ENCODE peak calls at places on chromosomes 6 and 20, in seven cellular contexts. One of them, this sample, is unnamed.

GRCh38 chr6:88013015-88013414 is 34.6 kb upstream of the SPACA1 start:
- DNase-seq in ovary: peak; percentile 10
- DNase-seq in heart left ventricle: no peak
- DNase-seq in CD8-positive, alpha-beta T cell: no peak
- DNase-seq in Panc1: no peak
- DNase-seq in uterus: no peak
- DNase-seq in spleen: no peak
- DNase-seq in this sample: no peak

GRCh38 chr6:148925701-148926100 is 178.9 kb downstream of the UST start:
- DNase-seq in CD8-positive, alpha-beta T cell: no peak
- DNase-seq in spleen: no peak
- DNase-seq in heart left ventricle: no peak
- DNase-seq in ovary: no peak
- DNase-seq in uterus: no peak
- DNase-seq in Panc1: no peak
- DNase-seq in this sample: no peak

GRCh38 chr6:67544851-67545452 is 1090.1 kb upstream of the ADGRB3 start:
- DNase-seq in ovary: no peak
- DNase-seq in Panc1: no peak
- DNase-seq in CD8-positive, alpha-beta T cell: no peak
- DNase-seq in heart left ventricle: no peak
- DNase-seq in spleen: no peak
- DNase-seq in uterus: no peak
- DNase-seq in this sample: no peak

GRCh38 chr6:12066297-12066696 is 54.2 kb downstream of the HIVEP1 start:
- DNase-seq in Panc1: no peak
- DNase-seq in CD8-positive, alpha-beta T cell: no peak
- DNase-seq in uterus: no peak
- DNase-seq in ovary: no peak
- DNase-seq in spleen: no peak
- DNase-seq in heart left ventricle: no peak
- DNase-seq in this sample: no peak

GRCh38 chr20:17635846-17636245 is 46.2 kb downstream of the RRBP1 start:
- DNase-seq in ovary: peak; percentile 89
- DNase-seq in uterus: peak; percentile 67
- DNase-seq in heart left ventricle: peak; percentile 63
- DNase-seq in spleen: no peak
- DNase-seq in CD8-positive, alpha-beta T cell: no peak
- DNase-seq in Panc1: no peak
- DNase-seq in this sample: peak; percentile 62

GRCh38 chr6:2674857-2675256 is 75.9 kb downstream of the MYLK4 start:
- DNase-seq in uterus: no peak
- DNase-seq in Panc1: no peak
- DNase-seq in heart left ventricle: no peak
- DNase-seq in spleen: no peak
- DNase-seq in ovary: no peak
- DNase-seq in CD8-positive, alpha-beta T cell: no peak
- DNase-seq in this sample: no peak

GRCh38 chr20:8662433-8662954 is 406.4 kb upstream of the PLCB4 start:
- DNase-seq in heart left ventricle: no peak
- DNase-seq in uterus: no peak
- DNase-seq in CD8-positive, alpha-beta T cell: no peak
- DNase-seq in Panc1: no peak
- DNase-seq in ovary: no peak
- DNase-seq in spleen: no peak
- DNase-seq in this sample: no peak

GRCh38 chr20:61698598-61698960 is 367.1 kb downstream of the TAF4 start:
- DNase-seq in uterus: no peak
- DNase-seq in Panc1: no peak
- DNase-seq in ovary: no peak
- DNase-seq in heart left ventricle: peak; percentile 6
- DNase-seq in spleen: no peak
- DNase-seq in CD8-positive, alpha-beta T cell: no peak
- DNase-seq in this sample: no peak

GRCh38 chr6:135680964-135681913 is 170.3 kb upstream of the PDE7B start:
- DNase-seq in ovary: no peak
- DNase-seq in CD8-positive, alpha-beta T cell: no peak
- DNase-seq in Panc1: no peak
- DNase-seq in spleen: no peak
- DNase-seq in uterus: no peak
- DNase-seq in heart left ventricle: no peak
- DNase-seq in this sample: no peak

GRCh38 chr20:44910690-44911262 is 916 bp downstream of the PABPC1L start:
- DNase-seq in spleen: no peak
- DNase-seq in Panc1: no peak
- DNase-seq in CD8-positive, alpha-beta T cell: no peak
- DNase-seq in ovary: no peak
- DNase-seq in uterus: no peak
- DNase-seq in heart left ventricle: no peak
- DNase-seq in this sample: no peak
- H3K27ac ChIP-seq in spleen: peak overlapping the region; percentile 74
- H3K27ac ChIP-seq in Panc1: peak overlapping the region; percentile 89
- H3K27ac ChIP-seq in CD8-positive, alpha-beta T cell: no peak overlapping the region
- H3K27ac ChIP-seq in ovary: no peak overlapping the region
- H3K27ac ChIP-seq in uterus: no peak overlapping the region
- H3K27ac ChIP-seq in heart left ventricle: no peak overlapping the region
- H3K27ac ChIP-seq in this sample: no peak overlapping the region

GRCh38 chr6:36844232-36845170 is 5.3 kb upstream of the CPNE5 start:
- DNase-seq in spleen: peak; percentile 39
- DNase-seq in Panc1: no peak
- DNase-seq in uterus: no peak
- DNase-seq in CD8-positive, alpha-beta T cell: no peak
- DNase-seq in heart left ventricle: peak; percentile 65
- DNase-seq in ovary: no peak
- DNase-seq in this sample: no peak
- H3K4me3 ChIP-seq in spleen: no peak overlapping the region
- H3K4me3 ChIP-seq in Panc1: no peak overlapping the region
- H3K4me3 ChIP-seq in uterus: no peak overlapping the region
- H3K4me3 ChIP-seq in CD8-positive, alpha-beta T cell: no peak overlapping the region
- H3K4me3 ChIP-seq in heart left ventricle: peak overlapping the region; percentile 34
- H3K4me3 ChIP-seq in ovary: no peak overlapping the region
- H3K4me3 ChIP-seq in this sample: no peak overlapping the region

DNA sequence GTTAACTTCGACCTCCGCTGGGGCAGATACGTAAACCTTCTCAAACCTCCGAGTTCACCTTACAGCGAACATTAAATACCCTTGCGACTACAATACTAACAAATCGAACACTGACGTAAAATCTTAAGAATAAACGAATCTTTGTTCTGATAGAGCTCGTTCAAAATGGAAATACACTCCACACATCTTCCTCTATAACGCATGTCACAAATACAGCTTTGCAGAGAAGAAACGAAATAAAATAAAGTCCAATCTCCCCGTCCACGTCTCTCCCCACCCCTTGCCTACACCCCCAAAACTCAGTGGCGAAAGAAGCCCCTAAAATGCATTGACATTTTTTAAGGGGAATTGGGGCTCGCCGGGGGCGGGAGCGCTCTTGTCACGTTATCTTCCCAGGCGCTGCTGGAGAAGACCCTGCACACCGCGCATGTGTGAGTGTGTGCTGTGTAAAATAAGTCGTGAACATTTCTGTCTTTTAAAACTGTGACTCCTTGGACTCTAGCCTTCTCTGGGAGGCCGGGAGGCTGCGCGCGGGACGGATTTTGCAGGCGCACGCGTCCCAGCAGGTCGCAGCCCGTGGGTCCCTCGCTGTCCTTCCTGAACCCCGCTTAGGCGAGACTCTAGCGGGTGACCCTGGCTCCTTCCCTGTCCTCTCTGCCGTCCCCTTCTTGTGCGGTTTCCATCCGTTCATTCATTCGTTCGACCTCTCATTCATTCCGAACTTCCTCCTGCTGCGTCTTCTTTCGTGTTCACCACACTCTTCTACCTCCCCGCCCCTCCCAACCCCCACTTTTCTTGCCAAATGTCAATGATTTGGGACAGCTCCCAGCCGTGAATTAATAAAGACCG is 2.4 kb downstream of the NRN1 start:
- DNase-seq in spleen: no peak
- DNase-seq in CD8-positive, alpha-beta T cell: no peak
- DNase-seq in uterus: no peak
- DNase-seq in ovary: no peak
- DNase-seq in Panc1: no peak
- DNase-seq in heart left ventricle: no peak
- DNase-seq in this sample: no peak
- H3K27me3 ChIP-seq in spleen: peaks cover 100% of the 10 kb centered on the region
- H3K27me3 ChIP-seq in CD8-positive, alpha-beta T cell: peaks cover 89% of the 10 kb centered on the region
- H3K27me3 ChIP-seq in uterus: peaks cover 55% of the 10 kb centered on the region
- H3K27me3 ChIP-seq in ovary: no peaks in the 10 kb centered on the region
- H3K27me3 ChIP-seq in Panc1: peaks cover 24% of the 10 kb centered on the region
- H3K27me3 ChIP-seq in heart left ventricle: peaks cover 87% of the 10 kb centered on the region
- H3K27me3 ChIP-seq in this sample: peaks cover 2% of the 10 kb centered on the region

GRCh38 chr6:138403324-138403800 is 661 bp upstream of the HEBP2 start:
- DNase-seq in Panc1: no peak
- DNase-seq in spleen: peak; percentile 92
- DNase-seq in CD8-positive, alpha-beta T cell: peak; percentile 44
- DNase-seq in uterus: peak; percentile 42
- DNase-seq in ovary: peak; percentile 36
- DNase-seq in heart left ventricle: peak; percentile 72
- DNase-seq in this sample: peak; percentile 81

GRCh38 chr6:138404666-138405337 is 779 bp downstream of the HEBP2 start:
- DNase-seq in CD8-positive, alpha-beta T cell: peak; percentile 49
- DNase-seq in spleen: peak; percentile 90
- DNase-seq in ovary: peak; percentile 26
- DNase-seq in uterus: peak; percentile 28
- DNase-seq in heart left ventricle: no peak
- DNase-seq in Panc1: no peak
- DNase-seq in this sample: peak; percentile 79

GRCh38 chr6:138405816-138406403 is 1.9 kb downstream of the HEBP2 start:
- DNase-seq in heart left ventricle: no peak
- DNase-seq in ovary: no peak
- DNase-seq in CD8-positive, alpha-beta T cell: no peak
- DNase-seq in Panc1: no peak
- DNase-seq in uterus: no peak
- DNase-seq in spleen: no peak
- DNase-seq in this sample: no peak

GRCh38 chr6:138403801-138404665 is at the start of gene HEBP2:
- DNase-seq in spleen: peak; percentile 99
- DNase-seq in uterus: peak; percentile 92
- DNase-seq in Panc1: peak; percentile 36
- DNase-seq in heart left ventricle: peak; percentile 97
- DNase-seq in CD8-positive, alpha-beta T cell: peak; percentile 96
- DNase-seq in ovary: peak; percentile 91
- DNase-seq in this sample: peak; percentile 97

GRCh38 chr6:138406443-138406842 is 2.4 kb downstream of the HEBP2 start:
- DNase-seq in spleen: no peak
- DNase-seq in uterus: no peak
- DNase-seq in CD8-positive, alpha-beta T cell: no peak
- DNase-seq in heart left ventricle: no peak
- DNase-seq in ovary: no peak
- DNase-seq in Panc1: no peak
- DNase-seq in this sample: no peak
- H3K27ac ChIP-seq in spleen: no peak overlapping the region
- H3K27ac ChIP-seq in uterus: no peak overlapping the region
- H3K27ac ChIP-seq in CD8-positive, alpha-beta T cell: no peak overlapping the region
- H3K27ac ChIP-seq in heart left ventricle: no peak overlapping the region
- H3K27ac ChIP-seq in ovary: no peak overlapping the region
- H3K27ac ChIP-seq in Panc1: no peak overlapping the region
- H3K27ac ChIP-seq in this sample: no peak overlapping the region

GRCh38 chr20:48148020-48148419 is 362.7 kb upstream of the SULF2 start:
- DNase-seq in spleen: no peak
- DNase-seq in heart left ventricle: no peak
- DNase-seq in CD8-positive, alpha-beta T cell: no peak
- DNase-seq in ovary: no peak
- DNase-seq in Panc1: no peak
- DNase-seq in uterus: no peak
- DNase-seq in this sample: peak; percentile 10
- H3K4me3 ChIP-seq in spleen: no peak overlapping the region
- H3K4me3 ChIP-seq in heart left ventricle: no peak overlapping the region
- H3K4me3 ChIP-seq in CD8-positive, alpha-beta T cell: no peak overlapping the region
- H3K4me3 ChIP-seq in ovary: no peak overlapping the region
- H3K4me3 ChIP-seq in Panc1: no peak overlapping the region
- H3K4me3 ChIP-seq in uterus: no peak overlapping the region
- H3K4me3 ChIP-seq in this sample: no peak overlapping the region

GRCh38 chr6:44004625-44005506 is 122.4 kb downstream of the MRPL14 start:
- DNase-seq in spleen: no peak
- DNase-seq in uterus: no peak
- DNase-seq in ovary: no peak
- DNase-seq in Panc1: no peak
- DNase-seq in CD8-positive, alpha-beta T cell: no peak
- DNase-seq in heart left ventricle: peak; percentile 67
- DNase-seq in this sample: peak; percentile 38
- H3K27me3 ChIP-seq in spleen: peaks cover 67% of the 10 kb centered on the region
- H3K27me3 ChIP-seq in uterus: no peaks in the 10 kb centered on the region
- H3K27me3 ChIP-seq in ovary: no peaks in the 10 kb centered on the region
- H3K27me3 ChIP-seq in Panc1: no peaks in the 10 kb centered on the region
- H3K27me3 ChIP-seq in CD8-positive, alpha-beta T cell: peaks cover 15% of the 10 kb centered on the region
- H3K27me3 ChIP-seq in heart left ventricle: peaks cover 8% of the 10 kb centered on the region
- H3K27me3 ChIP-seq in this sample: no peaks in the 10 kb centered on the region

DNA sequence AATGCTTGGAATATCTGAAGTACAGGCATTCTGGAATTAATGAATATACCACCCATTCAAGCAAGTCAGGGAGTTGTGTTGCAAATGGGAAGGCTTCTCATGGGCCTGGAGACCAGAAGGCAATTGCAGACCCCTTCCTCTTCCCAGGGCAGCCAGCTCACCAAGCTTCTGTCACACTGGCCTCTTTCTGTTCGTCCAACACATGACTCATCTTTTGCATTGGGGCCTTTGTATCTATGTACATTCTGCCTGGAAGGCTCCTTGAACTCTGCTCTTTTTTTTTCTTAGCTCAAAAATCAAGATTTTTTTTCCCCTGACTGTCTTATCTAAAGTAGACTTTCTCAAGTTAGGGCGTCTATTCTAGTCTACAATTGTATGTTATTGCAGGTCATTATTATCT is 132.9 kb upstream of the MYLIP start:
- DNase-seq in heart left ventricle: no peak
- DNase-seq in uterus: no peak
- DNase-seq in Panc1: no peak
- DNase-seq in CD8-positive, alpha-beta T cell: no peak
- DNase-seq in ovary: no peak
- DNase-seq in spleen: no peak
- DNase-seq in this sample: no peak
- H3K27ac ChIP-seq in heart left ventricle: peak overlapping the region; percentile 62
- H3K27ac ChIP-seq in uterus: no peak overlapping the region
- H3K27ac ChIP-seq in Panc1: no peak overlapping the region
- H3K27ac ChIP-seq in CD8-positive, alpha-beta T cell: no peak overlapping the region
- H3K27ac ChIP-seq in ovary: no peak overlapping the region
- H3K27ac ChIP-seq in spleen: peak overlapping the region; percentile 61
- H3K27ac ChIP-seq in this sample: no peak overlapping the region

DNA sequence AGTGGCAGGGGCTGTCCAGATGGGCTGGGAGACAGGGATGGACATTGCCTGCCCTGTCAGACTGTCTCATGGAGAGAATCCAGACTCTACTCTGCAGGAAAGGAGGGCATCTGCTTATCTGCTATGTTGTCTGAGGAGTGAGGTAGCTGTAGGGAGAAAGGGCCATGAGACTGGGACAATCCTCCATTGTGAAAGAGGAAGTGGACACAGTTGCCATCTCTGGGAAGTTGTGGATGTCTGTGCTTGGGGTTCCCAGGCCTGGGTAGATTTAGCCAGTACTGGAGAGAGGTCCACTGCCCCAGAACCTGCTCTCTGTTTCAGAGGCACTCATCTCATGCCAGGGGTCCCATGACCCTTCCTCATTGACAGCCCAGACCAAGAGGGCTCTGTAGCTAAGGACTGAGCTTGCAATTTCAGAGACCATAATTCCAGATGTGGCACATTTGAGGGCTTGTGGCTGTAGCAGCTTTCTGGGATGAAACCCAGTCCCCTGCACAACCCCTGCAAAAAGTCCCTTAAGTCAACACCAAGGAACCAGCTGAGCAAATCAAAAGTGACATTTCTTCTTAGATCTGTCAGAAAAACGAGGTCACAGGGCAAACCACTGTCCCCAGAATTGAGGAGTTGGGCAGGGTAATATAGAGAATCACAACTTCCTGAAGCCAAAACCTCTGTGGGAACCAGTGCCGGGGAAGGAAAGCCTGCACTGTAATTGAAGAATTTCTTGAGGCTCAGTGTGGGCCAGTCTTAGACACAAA is 4.1 kb upstream of the SIRPG start:
- DNase-seq in Panc1: no peak
- DNase-seq in CD8-positive, alpha-beta T cell: no peak
- DNase-seq in uterus: no peak
- DNase-seq in spleen: no peak
- DNase-seq in heart left ventricle: no peak
- DNase-seq in ovary: no peak
- DNase-seq in this sample: no peak
- H3K4me3 ChIP-seq in Panc1: no peak overlapping the region
- H3K4me3 ChIP-seq in CD8-positive, alpha-beta T cell: no peak overlapping the region
- H3K4me3 ChIP-seq in uterus: no peak overlapping the region
- H3K4me3 ChIP-seq in spleen: no peak overlapping the region
- H3K4me3 ChIP-seq in heart left ventricle: no peak overlapping the region
- H3K4me3 ChIP-seq in ovary: no peak overlapping the region
- H3K4me3 ChIP-seq in this sample: no peak overlapping the region